ENCODE peak calls at places on chromosomes 7 and 10, in seven cellular contexts. S is A673, E is fibroblast of mammary gland, W is AG10803, F is brain microvascular endothelial cell, D is cardiac muscle cell, Y is PC-3. G is an unnamed sample.

GRCh38 chr7:6272481-6273323 is at the start of gene CYTH3:
- DNase-seq in S (peak), E (peak), W (peak), F (no peak), D (peak), Y (peak), G (peak)

GRCh38 chr10:59135275-59135674 is 41.2 kb upstream of the PHYHIPL start:
- DNase-seq in S (peak), E (no peak), W (no peak), F (no peak), D (no peak), Y (no peak), G (no peak)

GRCh38 chr10:88995156-88995876 is 4.7 kb downstream of the FAS start:
- DNase-seq in S (no peak), E (no peak), W (no peak), F (no peak), D (no peak), Y (no peak), G (no peak)

GRCh38 chr10:93250010-93250409 is 176.3 kb downstream of the CYP26A1 start:
- DNase-seq in S (no peak), E (no peak), W (no peak), F (no peak), D (no peak), Y (no peak), G (no peak)

GRCh38 chr7:117279203-117279602 is 43.7 kb downstream of the WNT2 start:
- DNase-seq in S (no peak), E (no peak), W (no peak), F (no peak), D (no peak), Y (no peak), G (no peak)

GRCh38 chr10:132229834-132230556 is 43.2 kb downstream of the DPYSL4 start:
- DNase-seq in S (no peak), E (no peak), W (no peak), F (no peak), D (no peak), Y (no peak), G (no peak)

GRCh38 chr7:102122026-102122425 is 164.6 kb upstream of the SH2B2 start:
- DNase-seq in S (peak), E (peak), W (peak), F (no peak), D (no peak), Y (peak), G (no peak)

GRCh38 chr7:129122086-129122750 is 22.3 kb upstream of the TSPAN33 start:
- DNase-seq in S (no peak), E (no peak), W (no peak), F (no peak), D (peak), Y (no peak), G (no peak)

GRCh38 chr10:133388973-133389818 is 4.8 kb upstream of the MTG1 start:
- DNase-seq in S (no peak), E (no peak), W (no peak), F (no peak), D (no peak), Y (no peak), G (no peak)

GRCh38 chr10:122490268-122490667 is 28.9 kb downstream of the HTRA1 start:
- DNase-seq in S (no peak), E (peak), W (peak), F (no peak), D (no peak), Y (peak), G (no peak)

GRCh38 chr7:152313879-152314604 is 121.8 kb downstream of the KMT2C start:
- DNase-seq in S (peak), E (peak), W (peak), F (peak), D (peak), Y (peak), G (peak)

GRCh38 chr10:125038637-125039036 is 96.7 kb downstream of the ZRANB1 start:
- DNase-seq in S (peak), E (no peak), W (peak), F (no peak), D (peak), Y (peak), G (peak)

GRCh38 chr10:32417906-32418547 is 27.9 kb upstream of the CCDC7 start:
- DNase-seq in S (no peak), E (peak), W (peak), F (peak), D (no peak), Y (no peak), G (no peak)

GRCh38 chr7:3267928-3268690 is 32.9 kb upstream of the SDK1 start:
- DNase-seq in S (no peak), E (peak), W (no peak), F (peak), D (no peak), Y (peak), G (no peak)

GRCh38 chr10:131839351-131839750 is 61.5 kb upstream of the PPP2R2D start:
- DNase-seq in S (no peak), E (no peak), W (no peak), F (no peak), D (no peak), Y (no peak), G (no peak)

GRCh38 chr10:88680958-88681357 is 16.7 kb downstream of the LIPF start:
- DNase-seq in S (no peak), E (no peak), W (no peak), F (no peak), D (no peak), Y (no peak), G (no peak)

GRCh38 chr10:23310443-23310842 is 34.2 kb downstream of the C10orf67 start:
- DNase-seq in S (no peak), E (no peak), W (peak), F (no peak), D (peak), Y (no peak), G (no peak)

GRCh38 chr7:75879771-75880184 is 944 bp downstream of the RHBDD2 start:
- DNase-seq in S (peak), E (peak), W (no peak), F (peak), D (no peak), Y (no peak), G (no peak)

GRCh38 chr7:75850222-75850621 is 28.6 kb upstream of the RHBDD2 start:
- DNase-seq in S (no peak), E (no peak), W (no peak), F (no peak), D (no peak), Y (no peak), G (no peak)

GRCh38 chr7:577971-578370 is 58.3 kb upstream of the PDGFA start:
- DNase-seq in S (no peak), E (no peak), W (no peak), F (no peak), D (no peak), Y (no peak), G (no peak)

GRCh38 chr10:23534328-23534727 is 95.5 kb downstream of the OTUD1 start:
- DNase-seq in S (no peak), E (no peak), W (no peak), F (no peak), D (no peak), Y (no peak), G (no peak)

GRCh38 chr7:46558482-46559193 is 637.6 kb upstream of the IGFBP3 start:
- DNase-seq in S (no peak), E (peak), W (peak), F (peak), D (no peak), Y (peak), G (no peak)

GRCh38 chr10:131570716-131571307 is 259.3 kb upstream of the TCERG1L start:
- DNase-seq in S (no peak), E (no peak), W (no peak), F (no peak), D (no peak), Y (no peak), G (no peak)

GRCh38 chr7:141071260-141071854 is 2.5 kb upstream of the TMEM178B start:
- DNase-seq in S (peak), E (peak), W (no peak), F (no peak), D (peak), Y (peak), G (no peak)

DNA sequence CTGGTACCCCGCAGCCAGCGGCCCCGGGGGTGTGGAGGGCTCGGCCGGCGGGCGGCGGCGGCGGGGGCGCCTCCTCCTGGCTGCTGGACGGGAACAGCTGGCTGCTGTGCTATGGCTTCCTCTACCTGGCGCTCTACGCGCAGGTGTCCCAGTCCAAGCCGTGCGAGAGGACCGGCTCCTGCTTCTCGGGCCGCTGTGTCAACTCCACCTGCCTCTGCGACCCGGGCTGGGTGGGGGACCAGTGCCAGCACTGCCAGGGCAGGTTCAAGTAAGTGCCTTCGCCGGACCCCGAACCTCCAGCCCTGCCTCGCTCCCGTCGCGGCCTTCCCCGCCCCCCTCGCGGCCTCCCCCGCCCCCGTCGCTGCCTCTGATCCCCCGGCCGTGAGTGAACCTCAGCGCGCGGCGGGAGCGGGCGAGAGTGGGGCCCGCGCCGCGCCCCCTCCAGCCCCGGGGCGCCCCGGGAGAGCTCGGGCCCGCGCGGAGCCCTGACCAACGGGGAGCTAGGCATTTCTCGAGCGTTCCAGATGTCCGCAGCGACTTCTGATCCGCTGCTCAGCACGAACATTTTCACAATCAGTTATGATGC is 704 bp downstream of the ATRNL1 start:
- DNase-seq in S (no peak), E (no peak), W (no peak), F (no peak), D (peak), Y (no peak), G (no peak)
- TF ChIP-seq CTCF in S (no peak), E (no peak), W (no peak), F (peak), D (peak), Y (peak), G (no peak)

GRCh38 chr7:98250789-98251188 is 1.2 kb downstream of the TECPR1 start:
- DNase-seq in S (no peak), E (no peak), W (no peak), F (no peak), D (no peak), Y (peak), G (no peak)
- TF ChIP-seq CTCF in S (no peak), E (no peak), W (no peak), F (no peak), D (no peak), Y (no peak), G (no peak)

DNA sequence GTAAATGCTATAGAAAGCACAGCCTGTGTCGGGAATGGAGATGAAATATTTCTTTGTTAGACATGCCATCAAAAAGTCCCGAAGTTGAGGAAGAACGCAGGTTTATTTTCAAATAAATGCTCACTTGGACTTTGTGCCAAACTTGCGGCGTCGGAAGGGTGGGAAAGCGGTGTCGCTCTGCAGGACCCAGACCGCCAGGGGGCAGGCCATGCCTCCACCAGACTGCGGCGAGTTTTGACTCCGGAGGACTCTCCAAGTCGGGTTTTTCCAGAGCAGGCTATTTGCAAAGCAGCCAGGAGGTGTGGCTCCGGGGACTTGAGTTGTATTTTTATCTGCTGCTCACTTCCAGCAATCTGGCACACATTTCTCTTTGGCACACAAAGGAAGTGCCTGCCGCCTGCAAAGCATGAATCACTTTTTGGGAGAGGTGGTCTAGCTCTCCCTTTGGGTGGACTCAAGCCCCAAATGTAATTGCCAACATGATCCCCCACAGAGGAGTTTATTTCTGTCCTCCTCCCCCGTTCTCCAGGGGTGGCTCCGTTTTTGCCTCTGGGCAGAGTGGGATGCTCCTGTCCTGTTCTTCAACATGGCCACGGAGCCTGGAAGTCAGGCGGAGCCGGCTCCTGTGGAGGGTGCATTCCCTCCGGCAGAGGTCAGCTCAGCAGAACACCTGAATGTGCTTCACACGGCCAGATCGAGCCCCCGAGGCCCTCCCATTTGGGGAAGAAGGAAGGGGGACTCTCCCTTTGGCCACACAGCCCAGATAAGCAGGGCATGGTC is 82.3 kb upstream of the GPR26 start:
- DNase-seq in S (peak), E (peak), W (peak), F (peak), D (peak), Y (peak), G (peak)
- TF ChIP-seq CTCF in S (peak), E (peak), W (peak), F (peak), D (peak), Y (peak), G (peak)

GRCh38 chr7:28411876-28412662 is at the start of gene CREB5:
- DNase-seq in S (no peak), E (peak), W (no peak), F (no peak), D (peak), Y (peak), G (no peak)
- TF ChIP-seq CTCF in S (peak), E (peak), W (peak), F (peak), D (peak), Y (peak), G (no peak)

GRCh38 chr10:34637419-34637911 is 177.6 kb downstream of the PARD3 start:
- DNase-seq in S (peak), E (peak), W (no peak), F (peak), D (peak), Y (peak), G (peak)
- TF ChIP-seq CTCF in S (peak), E (peak), W (peak), F (peak), D (peak), Y (peak), G (peak)

GRCh38 chr10:26157734-26158133 is 58.8 kb upstream of the GAD2 start:
- DNase-seq in S (peak), E (no peak), W (no peak), F (no peak), D (no peak), Y (no peak), G (no peak)
- TF ChIP-seq CTCF in S (peak), E (no peak), W (no peak), F (no peak), D (no peak), Y (no peak), G (no peak)

GRCh38 chr10:30708234-30708633 is 78.7 kb upstream of the LYZL2 start:
- DNase-seq in S (no peak), E (no peak), W (no peak), F (no peak), D (no peak), Y (no peak), G (no peak)

GRCh38 chr10:30709700-30710358 is 80.3 kb upstream of the LYZL2 start:
- DNase-seq in S (no peak), E (no peak), W (no peak), F (no peak), D (no peak), Y (no peak), G (no peak)

GRCh38 chr10:30705625-30706149 is 76.1 kb upstream of the LYZL2 start:
- DNase-seq in S (no peak), E (no peak), W (no peak), F (no peak), D (no peak), Y (no peak), G (no peak)

GRCh38 chr10:30705086-30705624 is 75.6 kb upstream of the LYZL2 start:
- DNase-seq in S (no peak), E (no peak), W (no peak), F (no peak), D (no peak), Y (no peak), G (no peak)

DNA sequence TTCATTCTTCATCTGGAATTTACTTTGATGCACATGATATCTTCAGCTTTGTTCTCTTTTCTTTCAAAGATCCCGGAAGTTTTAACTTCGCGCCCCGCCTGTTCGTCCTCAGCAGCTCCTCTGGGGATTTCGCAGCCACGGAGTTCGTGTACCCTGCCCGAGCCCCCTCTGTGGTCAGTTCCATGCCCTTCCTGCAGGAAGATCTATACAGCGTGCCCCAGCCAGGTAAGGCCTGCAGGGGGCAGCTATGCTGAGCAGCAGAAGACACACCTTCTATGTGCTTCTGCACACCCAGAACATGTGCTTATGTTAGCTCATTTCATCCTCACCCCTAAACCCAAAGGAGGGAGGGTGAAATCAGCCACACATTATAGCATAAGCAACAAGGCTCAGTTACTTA is 79.7 kb upstream of the LYZL2 start:
- DNase-seq in S (no peak), E (no peak), W (no peak), F (no peak), D (no peak), Y (no peak), G (no peak)
- TF ChIP-seq CTCF in S (no peak), E (no peak), W (no peak), F (peak), D (no peak), Y (peak), G (no peak)

G was measured in lung.